ENCODE peak calls at places on chromosomes 1 and 21, in ten cellular contexts. J is left ventricle myocardium inferior, D is aorta, V is GM23248, Q is tibial nerve, H is kidney, C is ascending aorta, Z is Panc1, T is right lobe of liver, F is lower lobe of right lung. U is an unnamed sample.
A peak's percentile ranks its signal among the peaks of the same experiment; 100 is the strongest.

GRCh38 chr21:34693192-34693810 is 24.5 kb downstream of the CLIC6 start:
- DNase-seq in J (no peak), D (no peak), V (peak; percentile 81), Q (no peak), H (no peak), C (no peak), Z (peak; percentile 41), T (no peak), F (no peak), U (no peak)

GRCh38 chr1:190084552-190084951 is 393.1 kb downstream of the BRINP3 start:
- DNase-seq in J (no peak), D (no peak), V (no peak), Q (no peak), H (peak; percentile 38), C (no peak), Z (no peak), T (no peak), F (no peak), U (no peak)

GRCh38 chr1:212297338-212297737 is 12.1 kb downstream of the PPP2R5A start:
- DNase-seq in J (no peak), D (no peak), V (no peak), Q (no peak), H (no peak), C (no peak), Z (no peak), T (no peak), F (no peak), U (no peak)

GRCh38 chr1:6517435-6517851 is 26.0 kb upstream of the PLEKHG5 start:
- DNase-seq in J (no peak), D (peak; percentile 19), V (peak; percentile 51), Q (no peak), H (peak; percentile 26), C (no peak), Z (no peak), T (no peak), F (peak; percentile 43), U (no peak)

GRCh38 chr1:65423884-65424655 is 3.6 kb downstream of the LEPR start:
- DNase-seq in J (no peak), D (no peak), V (peak; percentile 92), Q (no peak), H (no peak), C (no peak), Z (peak; percentile 87), T (no peak), F (no peak), U (no peak)

GRCh38 chr1:159196543-159196942 is 8.1 kb upstream of the ACKR1 start:
- DNase-seq in J (no peak), D (no peak), V (peak; percentile 34), Q (no peak), H (no peak), C (no peak), Z (no peak), T (no peak), F (no peak), U (no peak)

GRCh38 chr1:197464039-197464438 is 196.0 kb downstream of the CRB1 start:
- DNase-seq in J (no peak), D (no peak), V (peak; percentile 72), Q (peak; percentile 14), H (no peak), C (no peak), Z (no peak), T (no peak), F (no peak), U (no peak)

GRCh38 chr1:150579110-150579954 is at the start of gene MCL1:
- DNase-seq in J (peak; percentile 95), D (peak; percentile 96), V (peak; percentile 98), Q (peak; percentile 81), H (peak; percentile 98), C (peak; percentile 97), Z (no peak), T (peak; percentile 95), F (peak; percentile 98), U (peak; percentile 92)

GRCh38 chr1:200856716-200857352 is 15.9 kb upstream of the GPR25 start:
- DNase-seq in J (no peak), D (no peak), V (no peak), Q (no peak), H (no peak), C (no peak), Z (no peak), T (no peak), F (no peak), U (no peak)

GRCh38 chr1:164591858-164592257 is 32.9 kb downstream of the PBX1 start:
- DNase-seq in J (no peak), D (no peak), V (peak; percentile 56), Q (no peak), H (no peak), C (no peak), Z (no peak), T (no peak), F (no peak), U (no peak)

GRCh38 chr1:31596737-31597097 is 20.4 kb downstream of the TINAGL1 start:
- DNase-seq in J (no peak), D (no peak), V (no peak), Q (no peak), H (no peak), C (no peak), Z (no peak), T (no peak), F (no peak), U (no peak)

GRCh38 chr1:27135920-27136551 is 18.9 kb downstream of the SLC9A1 start:
- DNase-seq in J (no peak), D (peak; percentile 67), V (peak; percentile 48), Q (no peak), H (no peak), C (no peak), Z (no peak), T (no peak), F (no peak), U (no peak)

GRCh38 chr21:15520811-15521643 is 208.8 kb upstream of the USP25 start:
- DNase-seq in J (no peak), D (no peak), V (peak; percentile 26), Q (no peak), H (no peak), C (no peak), Z (no peak), T (no peak), F (no peak), U (no peak)

GRCh38 chr1:4463631-4464030 is 190.8 kb upstream of the AJAP1 start:
- DNase-seq in J (no peak), D (no peak), V (no peak), Q (no peak), H (no peak), C (no peak), Z (no peak), T (no peak), F (no peak), U (no peak)

GRCh38 chr1:4464478-4464877 is 189.9 kb upstream of the AJAP1 start:
- DNase-seq in J (no peak), D (no peak), V (no peak), Q (no peak), H (no peak), C (no peak), Z (no peak), T (no peak), F (no peak), U (no peak)

GRCh38 chr1:4468386-4468785 is 186.0 kb upstream of the AJAP1 start:
- DNase-seq in J (no peak), D (no peak), V (no peak), Q (no peak), H (no peak), C (no peak), Z (no peak), T (no peak), F (no peak), U (no peak)

GRCh38 chr1:4468804-4469514 is 185.4 kb upstream of the AJAP1 start:
- DNase-seq in J (no peak), D (no peak), V (no peak), Q (no peak), H (no peak), C (no peak), Z (no peak), T (no peak), F (no peak), U (no peak)

GRCh38 chr1:4467241-4467640 is 187.2 kb upstream of the AJAP1 start:
- DNase-seq in J (no peak), D (no peak), V (no peak), Q (no peak), H (no peak), C (no peak), Z (no peak), T (no peak), F (no peak), U (no peak)
- H3K9me3 ChIP-seq in J (no peaks in the 10 kb centered on the region), D (no peaks in the 10 kb centered on the region), V (no peaks in the 10 kb centered on the region), Q (no peaks in the 10 kb centered on the region), H (no peaks in the 10 kb centered on the region), C (no peaks in the 10 kb centered on the region), Z (no peaks in the 10 kb centered on the region), T (no peaks in the 10 kb centered on the region), F (no peaks in the 10 kb centered on the region), U (no peaks in the 10 kb centered on the region)

DNA sequence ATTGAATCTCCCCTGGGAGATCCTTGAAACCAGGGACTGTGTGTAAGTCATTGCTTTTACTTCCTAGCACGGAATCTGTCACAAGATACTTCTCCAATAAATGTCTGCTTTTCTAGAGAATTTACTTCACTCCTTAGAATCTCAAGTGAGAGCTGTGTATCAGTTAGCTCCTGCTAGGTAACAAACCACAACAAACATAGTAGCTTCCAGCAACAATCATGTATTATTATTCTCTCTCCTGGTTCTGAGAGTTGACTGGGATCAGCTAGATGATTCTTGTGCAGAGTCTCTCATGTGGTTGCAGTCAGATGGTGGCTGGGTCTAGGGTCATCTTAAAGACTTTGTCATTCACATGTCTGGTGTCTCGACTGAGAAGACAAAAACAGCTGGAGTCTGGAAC is 166.9 kb upstream of the UBE2U start:
- DNase-seq in J (no peak), D (no peak), V (no peak), Q (no peak), H (no peak), C (no peak), Z (no peak), T (no peak), F (no peak), U (no peak)
- H3K36me3 ChIP-seq in J (no peaks in the 10 kb centered on the region), D (no peaks in the 10 kb centered on the region), V (no peaks in the 10 kb centered on the region), Q (no peaks in the 10 kb centered on the region), H (no peaks in the 10 kb centered on the region), C (no peaks in the 10 kb centered on the region), Z (no peaks in the 10 kb centered on the region), T (no peaks in the 10 kb centered on the region), F (no peaks in the 10 kb centered on the region), U (no peaks in the 10 kb centered on the region)

DNA sequence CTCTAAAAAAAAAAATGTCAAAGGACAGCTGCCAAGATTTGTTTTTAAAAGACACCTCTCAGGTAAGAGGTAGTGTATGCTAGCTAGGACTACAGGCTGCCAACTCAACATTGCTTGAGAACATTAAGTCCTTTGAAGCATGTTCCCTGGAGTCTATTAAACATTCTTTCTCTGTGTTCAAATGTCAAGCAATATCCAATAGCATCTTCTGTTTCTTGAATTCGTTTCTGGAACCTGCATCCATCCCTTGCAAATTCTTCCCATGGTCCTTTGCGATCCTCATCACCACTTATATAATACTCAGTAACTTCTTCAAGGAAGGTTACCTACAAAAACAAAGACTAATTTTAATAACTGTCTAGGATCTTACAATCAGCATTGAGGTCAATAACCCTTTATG is 5.6 kb downstream of the PPP1R15B start:
- DNase-seq in J (no peak), D (no peak), V (peak; percentile 25), Q (no peak), H (no peak), C (no peak), Z (no peak), T (no peak), F (no peak), U (no peak)
- H3K27ac ChIP-seq in J (peak overlapping the region; percentile 32), D (no peak overlapping the region), V (no peak overlapping the region), Q (no peak overlapping the region), H (no peak overlapping the region), C (peak overlapping the region; percentile 18), Z (no peak overlapping the region), T (no peak overlapping the region), F (no peak overlapping the region), U (no peak overlapping the region)

DNA sequence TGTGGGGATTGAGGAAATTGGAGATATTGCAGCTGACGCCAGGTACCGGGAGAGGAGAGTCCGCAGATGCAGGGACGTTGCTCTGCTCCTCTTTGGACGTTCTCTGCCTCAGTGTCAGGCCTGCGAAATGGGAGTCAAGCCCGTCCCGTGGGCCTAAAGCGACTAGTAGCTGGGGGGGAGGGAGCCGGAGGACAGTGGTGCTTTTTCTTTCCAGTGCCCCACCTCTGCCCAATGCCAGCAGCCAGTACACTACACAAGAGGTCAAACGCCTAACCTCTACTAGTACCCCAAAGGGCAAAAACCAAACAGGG is 413.6 kb upstream of the ESRRG start:
- DNase-seq in J (no peak), D (no peak), V (no peak), Q (no peak), H (no peak), C (no peak), Z (no peak), T (no peak), F (no peak), U (no peak)
- H3K9me3 ChIP-seq in J (no peaks in the 10 kb centered on the region), D (no peaks in the 10 kb centered on the region), V (no peaks in the 10 kb centered on the region), Q (no peaks in the 10 kb centered on the region), H (no peaks in the 10 kb centered on the region), C (no peaks in the 10 kb centered on the region), Z (no peaks in the 10 kb centered on the region), T (no peaks in the 10 kb centered on the region), F (no peaks in the 10 kb centered on the region), U (no peaks in the 10 kb centered on the region)